ENCODE peak calls at places on chromosome 4, in eight cellular contexts. J is HFF-Myc, V is retina, B is AG08395, N is uterus, Q is neural crest cell, A is activated B cell treated with CpG ODN at 0.5 μM for 24 hours, C is left colon. S is an unnamed sample.

GRCh38 chr4:96004341-96004740 is 164.4 kb downstream of the PDHA2 start:
- DNase-seq in J (no peak), V (no peak), B (no peak), N (no peak), Q (no peak), A (no peak), C (no peak), S (no peak)

GRCh38 chr4:111937368-111937767 is 207.9 kb upstream of the FAM241A start:
- DNase-seq in J (no peak), V (no peak), B (peak; percentile 50), N (no peak), Q (no peak), A (no peak), C (no peak), S (no peak)

GRCh38 chr4:2289955-2290333 is 28.0 kb upstream of the MXD4 start:
- DNase-seq in J (no peak), V (no peak), B (no peak), N (no peak), Q (no peak), A (peak; percentile 20), C (no peak), S (no peak)

GRCh38 chr4:7273741-7274297 is 81.5 kb downstream of the SORCS2 start:
- DNase-seq in J (no peak), V (peak; percentile 61), B (no peak), N (no peak), Q (no peak), A (no peak), C (no peak), S (no peak)

GRCh38 chr4:181959121-181959520 is 284.1 kb upstream of the TENM3 start:
- DNase-seq in J (no peak), V (no peak), B (peak; percentile 70), N (no peak), Q (no peak), A (no peak), C (no peak), S (no peak)

GRCh38 chr4:86362510-86362909 is 2.7 kb upstream of the MAPK10 start:
- DNase-seq in J (no peak), V (no peak), B (no peak), N (no peak), Q (no peak), A (no peak), C (no peak), S (no peak)

GRCh38 chr4:10002278-10002677 is 19.0 kb downstream of the SLC2A9 start:
- DNase-seq in J (no peak), V (no peak), B (no peak), N (no peak), Q (no peak), A (no peak), C (no peak), S (no peak)

GRCh38 chr4:107618656-107619055 is 101.4 kb downstream of the PAPSS1 start:
- DNase-seq in J (no peak), V (no peak), B (peak; percentile 13), N (no peak), Q (no peak), A (no peak), C (no peak), S (no peak)

GRCh38 chr4:19187104-19187503 is 1064.6 kb upstream of the SLIT2 start:
- DNase-seq in J (no peak), V (no peak), B (no peak), N (no peak), Q (no peak), A (no peak), C (no peak), S (no peak)

GRCh38 chr4:32560306-32560705 is 1840.1 kb downstream of the PCDH7 start:
- DNase-seq in J (no peak), V (no peak), B (no peak), N (no peak), Q (no peak), A (no peak), C (no peak), S (no peak)

GRCh38 chr4:7110546-7110945 is 42.7 kb upstream of the GRPEL1 start:
- DNase-seq in J (no peak), V (no peak), B (no peak), N (no peak), Q (no peak), A (no peak), C (no peak), S (no peak)

GRCh38 chr4:96767815-96768480 is 928.1 kb downstream of the PDHA2 start:
- DNase-seq in J (no peak), V (no peak), B (no peak), N (no peak), Q (no peak), A (no peak), C (no peak), S (no peak)

GRCh38 chr4:5018603-5019002 is 655 bp downstream of the CYTL1 start:
- DNase-seq in J (no peak), V (no peak), B (no peak), N (no peak), Q (no peak), A (no peak), C (no peak), S (peak; percentile 48)

GRCh38 chr4:142144813-142145212 is 508.4 kb downstream of the IL15 start:
- DNase-seq in J (no peak), V (no peak), B (no peak), N (no peak), Q (no peak), A (no peak), C (no peak), S (no peak)

GRCh38 chr4:2047781-2048581 is 11.1 kb upstream of the NAT8L start:
- DNase-seq in J (no peak), V (no peak), B (no peak), N (no peak), Q (no peak), A (no peak), C (no peak), S (no peak)

GRCh38 chr4:110088670-110089069 is 109.7 kb downstream of the ELOVL6 start:
- DNase-seq in J (no peak), V (no peak), B (no peak), N (no peak), Q (no peak), A (no peak), C (no peak), S (no peak)

GRCh38 chr4:88705805-88706518 is 8.3 kb upstream of the NAP1L5 start:
- DNase-seq in J (no peak), V (no peak), B (peak; percentile 33), N (no peak), Q (no peak), A (no peak), C (no peak), S (no peak)

GRCh38 chr4:93809773-93810172 is 18.8 kb upstream of the ATOH1 start:
- DNase-seq in J (no peak), V (no peak), B (no peak), N (no peak), Q (no peak), A (no peak), C (peak; percentile 56), S (no peak)

GRCh38 chr4:70754470-70754869 is 32.7 kb downstream of the RUFY3 start:
- DNase-seq in J (no peak), V (no peak), B (no peak), N (no peak), Q (no peak), A (no peak), C (no peak), S (no peak)

GRCh38 chr4:155811171-155811570 is 52.4 kb downstream of the GUCY1B1 start:
- DNase-seq in J (no peak), V (no peak), B (no peak), N (no peak), Q (no peak), A (no peak), C (no peak), S (no peak)

GRCh38 chr4:119746951-119747350 is 118.3 kb upstream of the PDE5A start:
- DNase-seq in J (no peak), V (no peak), B (peak; percentile 74), N (no peak), Q (no peak), A (no peak), C (no peak), S (no peak)

GRCh38 chr4:147313114-147313513 is 167.8 kb upstream of the EDNRA start:
- DNase-seq in J (no peak), V (no peak), B (no peak), N (no peak), Q (no peak), A (no peak), C (no peak), S (no peak)

GRCh38 chr4:174210354-174210753 is 73.1 kb downstream of the FBXO8 start:
- DNase-seq in J (no peak), V (no peak), B (no peak), N (no peak), Q (no peak), A (no peak), C (no peak), S (no peak)

GRCh38 chr4:5969777-5970176 is 48.5 kb downstream of the C4orf50 start:
- DNase-seq in J (no peak), V (no peak), B (no peak), N (no peak), Q (no peak), A (no peak), C (no peak), S (no peak)

GRCh38 chr4:181968371-181968770 is 274.8 kb upstream of the TENM3 start:
- DNase-seq in J (no peak), V (no peak), B (peak; percentile 37), N (no peak), Q (no peak), A (no peak), C (no peak), S (no peak)

GRCh38 chr4:143514432-143514831 is 930 bp downstream of the SMARCA5 start:
- DNase-seq in J (no peak), V (peak; percentile 86), B (peak; percentile 50), N (peak; percentile 25), Q (peak; percentile 49), A (peak; percentile 17), C (peak; percentile 55), S (no peak)

GRCh38 chr4:124641715-124642380 is 70.7 kb downstream of the ANKRD50 start:
- DNase-seq in J (peak; percentile 65), V (no peak), B (peak; percentile 37), N (no peak), Q (no peak), A (no peak), C (no peak), S (no peak)

GRCh38 chr4:175906397-175906796 is 94.3 kb upstream of the GPM6A start:
- DNase-seq in J (no peak), V (no peak), B (no peak), N (no peak), Q (no peak), A (no peak), C (no peak), S (no peak)

GRCh38 chr4:55781341-55781740 is 38.2 kb upstream of the EXOC1L start:
- DNase-seq in J (no peak), V (no peak), B (no peak), N (no peak), Q (no peak), A (no peak), C (no peak), S (no peak)

GRCh38 chr4:80931645-80932215 is 98.8 kb upstream of the BMP3 start:
- DNase-seq in J (no peak), V (no peak), B (no peak), N (no peak), Q (no peak), A (no peak), C (no peak), S (no peak)